ENCODE peak calls at places on chromosome 1, in five cellular contexts. V, P, S, K and I are unnamed samples.

GRCh38 chr1:170162385-170163226 is 16.8 kb downstream of the NTMT2 start:
- DNase-seq in V (no peak), P (no peak), S (peak), K (no peak), I (no peak)

GRCh38 chr1:161722406-161722805 is 1.1 kb downstream of the FCRLB start:
- DNase-seq in V (no peak), P (no peak), S (no peak), K (no peak), I (no peak)

GRCh38 chr1:84619383-84620093 is 45.3 kb upstream of the CTBS start:
- DNase-seq in V (no peak), P (no peak), S (peak), K (no peak), I (peak)

GRCh38 chr1:8239039-8239305 is 78.9 kb upstream of the SLC45A1 start:
- DNase-seq in V (no peak), P (no peak), S (peak), K (no peak), I (no peak)

GRCh38 chr1:182616130-182617074 is 12.2 kb upstream of the RGS16 start:
- DNase-seq in V (peak), P (peak), S (no peak), K (no peak), I (peak)

GRCh38 chr1:116708255-116708900 is 40.8 kb upstream of the IGSF3 start:
- DNase-seq in V (no peak), P (no peak), S (no peak), K (no peak), I (no peak)

GRCh38 chr1:155175927-155176371 is 2.3 kb downstream of the TRIM46 start:
- DNase-seq in V (no peak), P (no peak), S (no peak), K (no peak), I (no peak)

GRCh38 chr1:163709636-163710035 is 387.9 kb downstream of the NUF2 start:
- DNase-seq in V (no peak), P (no peak), S (no peak), K (no peak), I (no peak)

GRCh38 chr1:46749921-46750404 is 31.0 kb upstream of the EFCAB14 start:
- DNase-seq in V (no peak), P (no peak), S (no peak), K (no peak), I (no peak)

GRCh38 chr1:111758373-111758772 is 2.7 kb downstream of the DDX20 start:
- DNase-seq in V (no peak), P (no peak), S (no peak), K (no peak), I (no peak)

GRCh38 chr1:3409737-3410434 is 44.6 kb upstream of the ARHGEF16 start:
- DNase-seq in V (no peak), P (no peak), S (peak), K (no peak), I (no peak)

GRCh38 chr1:220884981-220885918 is 6.0 kb downstream of the HLX start:
- DNase-seq in V (no peak), P (no peak), S (no peak), K (no peak), I (no peak)

GRCh38 chr1:22804969-22805671 is 94.5 kb downstream of the EPHB2 start:
- DNase-seq in V (no peak), P (no peak), S (no peak), K (no peak), I (no peak)

GRCh38 chr1:153483776-153484175 is 23.3 kb upstream of the S100A7 start:
- DNase-seq in V (no peak), P (no peak), S (no peak), K (no peak), I (no peak)

GRCh38 chr1:53740621-53741105 is 1.7 kb upstream of the GLIS1 start:
- DNase-seq in V (no peak), P (no peak), S (peak), K (no peak), I (no peak)
- TF ChIP-seq SUZ12 in V (no peak), P (no peak), S (no peak), K (no peak), I (no peak)

DNA sequence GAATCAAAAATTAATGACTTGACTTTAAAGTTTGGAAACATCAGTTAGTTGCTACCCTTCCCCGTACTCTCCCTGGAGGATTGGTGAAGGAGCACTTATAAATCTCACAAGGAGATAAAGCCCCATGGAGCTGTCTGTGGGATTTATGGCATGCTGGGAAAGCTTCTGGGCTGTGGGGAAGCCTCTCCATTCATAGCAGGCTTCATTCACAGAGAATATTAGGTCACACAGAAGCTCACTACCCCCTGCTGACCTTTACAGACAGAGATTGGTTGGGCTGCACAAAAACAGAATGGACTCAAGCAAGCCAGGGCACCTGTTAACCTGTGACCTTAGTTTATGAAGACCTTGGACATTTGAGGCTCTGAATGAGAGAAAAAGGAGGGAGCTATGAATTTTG is 32.1 kb downstream of the RGL1 start:
- DNase-seq in V (no peak), P (no peak), S (no peak), K (no peak), I (peak)
- TF ChIP-seq SUZ12 in V (no peak), P (no peak), S (no peak), K (no peak), I (no peak)

DNA sequence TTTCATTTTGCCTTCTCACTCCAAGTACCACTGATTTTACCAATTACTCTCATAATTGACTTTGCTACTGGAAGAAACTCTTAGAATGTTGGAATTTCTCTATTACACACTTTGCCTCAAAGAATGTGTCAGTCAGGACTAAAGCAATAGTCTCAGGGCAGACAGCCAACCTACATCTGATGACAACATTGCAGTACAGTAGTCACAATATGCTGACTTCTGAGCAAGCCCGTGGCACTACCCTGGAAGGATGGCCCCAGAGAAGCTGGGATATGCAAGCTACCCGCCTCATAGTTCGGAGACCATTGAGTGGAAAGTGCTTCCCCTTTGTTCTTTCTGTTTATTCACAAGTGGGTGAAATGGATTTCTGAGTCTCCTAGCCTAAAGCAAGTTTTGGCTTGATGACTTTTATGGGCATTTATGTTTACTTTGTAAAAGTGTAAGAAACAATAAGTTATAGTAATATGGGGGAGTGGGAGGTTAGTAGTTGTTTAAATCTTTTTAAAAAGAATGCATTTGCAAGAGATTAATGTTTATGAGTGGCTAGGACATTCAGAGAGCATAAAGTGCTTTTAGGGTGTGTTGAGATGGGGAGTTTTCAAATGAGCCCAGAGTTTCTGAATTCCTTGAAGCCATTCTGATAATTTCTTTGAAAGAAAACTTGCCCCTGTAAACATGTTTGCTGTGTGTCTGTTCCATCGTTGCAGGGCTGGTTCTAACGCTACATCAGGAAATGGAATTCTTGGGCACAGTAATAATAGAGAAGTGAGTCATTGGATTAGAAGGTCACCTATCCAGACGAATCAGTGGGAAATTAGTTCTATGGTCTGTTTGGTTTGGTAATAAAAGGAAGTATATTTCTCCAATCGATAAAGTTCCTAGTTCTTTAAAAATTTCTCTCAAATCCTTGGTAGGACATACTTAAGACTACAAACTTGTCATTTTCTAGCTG is 63.8 kb downstream of the LMO4 start:
- DNase-seq in V (no peak), P (no peak), S (no peak), K (no peak), I (no peak)
- TF ChIP-seq SUZ12 in V (no peak), P (no peak), S (no peak), K (no peak), I (no peak)

DNA sequence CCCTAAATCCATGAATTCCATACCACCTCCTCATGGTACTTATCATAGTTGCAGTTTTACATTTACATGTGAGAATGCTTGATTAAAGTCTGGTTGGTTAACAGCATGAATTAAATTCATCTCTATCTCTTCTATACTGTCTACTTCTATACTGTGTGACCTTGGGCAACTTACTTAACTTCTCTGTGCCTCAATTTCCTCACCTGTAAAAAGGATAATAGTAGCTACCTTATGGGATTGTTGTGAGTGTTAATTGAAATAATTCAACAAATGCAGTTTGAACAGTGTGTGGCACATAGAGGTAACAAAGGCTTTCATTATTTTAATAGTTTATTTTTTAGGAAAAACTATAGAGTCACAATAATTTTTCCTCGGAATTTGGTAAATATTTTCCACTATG is 231.3 kb downstream of the RRAGC start:
- DNase-seq in V (no peak), P (no peak), S (no peak), K (no peak), I (no peak)
- TF ChIP-seq SUZ12 in V (no peak), P (no peak), S (no peak), K (no peak), I (no peak)

GRCh38 chr1:37453647-37454046 is 20.7 kb upstream of the ZC3H12A start:
- DNase-seq in V (no peak), P (no peak), S (no peak), K (no peak), I (no peak)
- TF ChIP-seq SUZ12 in V (no peak), P (no peak), S (no peak), K (no peak), I (no peak)

GRCh38 chr1:204294371-204294770 is 65.4 kb downstream of the PLEKHA6 start:
- DNase-seq in V (no peak), P (no peak), S (peak), K (no peak), I (no peak)
- TF ChIP-seq SUZ12 in V (no peak), P (no peak), S (no peak), K (no peak), I (no peak)

DNA sequence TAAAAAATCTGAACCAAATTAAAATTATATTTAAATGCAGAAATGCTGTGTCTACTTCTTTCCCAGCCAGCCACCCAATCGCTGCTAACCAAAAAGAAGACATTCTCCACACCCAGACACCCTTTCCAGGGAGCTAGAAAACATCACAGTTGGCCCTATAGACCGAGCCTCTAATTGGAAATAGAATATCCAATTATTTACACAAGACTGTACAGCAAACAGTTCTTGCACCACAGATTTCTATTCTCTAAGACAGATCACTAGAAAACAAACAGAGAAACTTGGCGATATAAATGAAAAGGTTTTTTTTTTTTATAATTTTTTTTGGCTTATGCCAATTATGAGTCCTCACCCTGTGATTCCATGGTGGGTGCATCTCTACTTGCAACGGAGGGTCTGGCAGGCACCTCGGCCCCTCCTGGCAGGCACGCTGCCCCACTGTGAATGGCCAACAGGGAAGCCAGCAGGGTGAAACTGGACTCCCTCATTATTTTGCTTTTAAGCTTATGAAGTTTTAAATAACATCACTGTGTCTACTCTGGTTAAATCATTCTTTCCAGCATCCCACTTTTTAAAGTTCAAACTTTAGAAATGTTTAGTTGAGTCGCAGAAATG is 29.2 kb downstream of the BCAR3 start:
- DNase-seq in V (no peak), P (no peak), S (no peak), K (no peak), I (no peak)
- TF ChIP-seq SUZ12 in V (no peak), P (no peak), S (no peak), K (no peak), I (no peak)

GRCh38 chr1:118101445-118101844 is 83.6 kb downstream of the SPAG17 start:
- DNase-seq in V (no peak), P (no peak), S (no peak), K (no peak), I (no peak)
- TF ChIP-seq SUZ12 in V (no peak), P (no peak), S (no peak), K (no peak), I (no peak)

GRCh38 chr1:213070399-213070798 is 19.4 kb downstream of the RPS6KC1 start:
- DNase-seq in V (peak), P (no peak), S (peak), K (no peak), I (no peak)
- TF ChIP-seq SUZ12 in V (no peak), P (no peak), S (no peak), K (no peak), I (no peak)

GRCh38 chr1:105337427-105337826 is 1587.7 kb downstream of the AMY1C start:
- DNase-seq in V (no peak), P (no peak), S (no peak), K (no peak), I (no peak)
- TF ChIP-seq SUZ12 in V (no peak), P (no peak), S (no peak), K (no peak), I (no peak)